ENCODE peak calls at places on chromosomes 4 and X, in eight cellular contexts. D is transverse colon, K is heart right ventricle, L is hepatocyte, X is right cardiac atrium, U is left ventricle myocardium inferior, B is PC-3, G is suprapubic skin. T is an unnamed sample.

GRCh38 chr4:107888237-107888636 is 43.1 kb upstream of the CYP2U1 start:
- DNase-seq in K (no peak), U (no peak), L (no peak), G (no peak), X (no peak), B (no peak), D (no peak), T (no peak)

GRCh38 chr4:164536829-164537228 is 217.1 kb upstream of the SMIM31 start:
- DNase-seq in B (peak), D (no peak), L (peak), X (no peak), U (no peak), K (no peak), G (no peak), T (no peak)

GRCh38 chr4:142549726-142550463 is 296.2 kb downstream of the INPP4B start:
- DNase-seq in U (no peak), B (peak), X (no peak), G (no peak), K (no peak), L (peak), D (no peak), T (no peak)

GRCh38 chrX:136779346-136779781 is 1.4 kb downstream of the ARHGEF6 start:
- DNase-seq in U (no peak), X (no peak), D (no peak), G (no peak), K (no peak), B (no peak), L (no peak), T (no peak)

GRCh38 chrX:153562546-153562945 is 36.4 kb downstream of the CCNQ start:
- DNase-seq in B (no peak), G (no peak), L (no peak), X (no peak), K (no peak), D (no peak), U (no peak), T (no peak)

GRCh38 chr4:2765832-2766526 is 9.8 kb upstream of the TNIP2 start:
- DNase-seq in B (no peak), G (no peak), L (no peak), U (no peak), K (no peak), X (no peak), D (no peak), T (no peak)

GRCh38 chrX:150542846-150543229 is 25.6 kb upstream of the MTM1 start:
- DNase-seq in B (no peak), L (no peak), X (no peak), K (no peak), G (no peak), U (no peak), D (no peak), T (no peak)

GRCh38 chr4:38920186-38920585 is 52.6 kb downstream of the FAM114A1 start:
- DNase-seq in K (no peak), D (no peak), X (no peak), L (no peak), U (no peak), B (no peak), G (no peak), T (no peak)

GRCh38 chrX:134752558-134752957 is 94.3 kb upstream of the PLAC1 start:
- DNase-seq in U (no peak), X (no peak), D (no peak), B (no peak), L (no peak), K (no peak), G (no peak), T (no peak)

GRCh38 chr4:88352062-88352461 is 26.6 kb upstream of the HERC6 start:
- DNase-seq in K (no peak), U (no peak), B (peak), G (no peak), D (no peak), L (no peak), X (no peak), T (no peak)

GRCh38 chr4:24380953-24381506 is 203.3 kb downstream of the DHX15 start:
- DNase-seq in X (no peak), D (no peak), L (no peak), G (no peak), U (no peak), K (no peak), B (no peak), T (no peak)

GRCh38 chr4:8534129-8534528 is 46.1 kb upstream of the GPR78 start:
- DNase-seq in B (peak), L (peak), U (no peak), K (no peak), X (no peak), D (peak), G (no peak), T (no peak)

GRCh38 chr4:185020293-185020808 is 2.1 kb downstream of the HELT start:
- DNase-seq in L (no peak), U (no peak), K (no peak), G (no peak), D (no peak), B (no peak), X (no peak), T (no peak)

GRCh38 chr4:151114338-151114737 is 14.9 kb downstream of the RPS3A start:
- DNase-seq in K (no peak), B (no peak), L (no peak), G (no peak), X (no peak), U (no peak), D (no peak), T (no peak)

GRCh38 chr4:87120411-87121162 is 99.8 kb downstream of the KLHL8 start:
- DNase-seq in K (peak), G (no peak), L (peak), B (peak), X (peak), D (peak), U (no peak), T (no peak)

GRCh38 chrX:149120459-149120858 is 384.6 kb downstream of the IDS start:
- DNase-seq in B (no peak), K (no peak), L (no peak), D (no peak), U (no peak), G (no peak), X (no peak), T (no peak)

GRCh38 chrX:17654116-17654515 is 83.2 kb upstream of the SCML1 start:
- DNase-seq in B (no peak), U (no peak), D (no peak), G (no peak), K (no peak), L (no peak), X (no peak), T (no peak)

GRCh38 chr4:143514432-143514831 is 930 bp downstream of the SMARCA5 start:
- DNase-seq in X (peak), L (peak), G (peak), K (peak), U (peak), B (peak), D (peak), T (peak)

GRCh38 chr4:114758066-114758465 is 159.5 kb downstream of the UGT8 start:
- DNase-seq in X (no peak), L (no peak), B (no peak), G (no peak), D (no peak), K (no peak), U (no peak), T (no peak)

GRCh38 chr4:141913928-141914327 is 277.5 kb downstream of the IL15 start:
- DNase-seq in D (no peak), U (no peak), X (no peak), K (no peak), G (no peak), L (no peak), B (no peak), T (no peak)

GRCh38 chrX:118974088-118974907 is at the start of gene LONRF3:
- DNase-seq in U (peak), G (peak), K (peak), X (peak), L (peak), B (peak), D (peak), T (peak)

GRCh38 chr4:151866266-151866918 is 105.6 kb upstream of the GATB start:
- DNase-seq in G (no peak), D (no peak), U (no peak), B (no peak), K (no peak), X (no peak), L (no peak), T (no peak)

GRCh38 chr4:117429061-117429460 is 343.7 kb upstream of the TRAM1L1 start:
- DNase-seq in U (no peak), D (no peak), L (no peak), K (no peak), G (no peak), B (no peak), X (no peak), T (no peak)

GRCh38 chrX:47175588-47175980 is 18.0 kb upstream of the UBA1 start:
- DNase-seq in L (no peak), D (no peak), K (no peak), G (no peak), X (no peak), B (no peak), U (no peak), T (no peak)

GRCh38 chr4:111641813-111642579 is 503.3 kb upstream of the FAM241A start:
- DNase-seq in U (no peak), D (peak), K (peak), L (peak), X (peak), G (no peak), B (peak), T (peak)

GRCh38 chr4:82865592-82865991 is 25.4 kb downstream of the SEC31A start:
- DNase-seq in G (no peak), U (no peak), B (peak), X (no peak), L (peak), D (no peak), K (no peak), T (no peak)

GRCh38 chr4:166527500-166527899 is 654.5 kb downstream of the TLL1 start:
- DNase-seq in U (no peak), K (no peak), L (no peak), G (no peak), B (peak), X (no peak), D (no peak), T (no peak)

GRCh38 chrX:129748265-129748664 is 9.5 kb downstream of the XPNPEP2 start:
- DNase-seq in G (no peak), B (no peak), X (no peak), K (no peak), L (no peak), U (no peak), D (no peak), T (no peak)

GRCh38 chr4:61273237-61273636 is 73.1 kb downstream of the ADGRL3 start:
- DNase-seq in X (no peak), B (no peak), D (no peak), U (no peak), K (no peak), L (peak), G (no peak), T (no peak)

GRCh38 chr4:2436301-2436700 is 17.5 kb downstream of the CFAP99 start:
- DNase-seq in X (no peak), K (no peak), B (no peak), L (no peak), D (no peak), G (no peak), U (no peak), T (peak)

GRCh38 chr4:5683566-5683965 is 24.8 kb downstream of the EVC2 start:
- DNase-seq in X (no peak), U (no peak), D (no peak), G (no peak), L (no peak), K (no peak), B (no peak), T (no peak)

GRCh38 chr4:55947912-55948725 is 626 bp upstream of the CEP135 start:
- DNase-seq in L (peak), X (no peak), D (no peak), U (no peak), G (no peak), K (no peak), B (peak), T (no peak)

GRCh38 chrX:8846271-8846670 is 45.1 kb upstream of the FAM9A start:
- DNase-seq in L (no peak), B (no peak), X (no peak), G (no peak), U (no peak), K (no peak), D (no peak), T (no peak)

GRCh38 chrX:100687128-100687527 is 43.1 kb downstream of the SRPX2 start:
- DNase-seq in G (no peak), K (no peak), U (no peak), D (no peak), X (no peak), B (no peak), L (no peak), T (no peak)

GRCh38 chr4:100162027-100162685 is 28.1 kb downstream of the DDIT4L start:
- DNase-seq in G (no peak), X (no peak), U (no peak), K (no peak), B (no peak), L (no peak), D (no peak), T (no peak)

GRCh38 chr4:25767877-25768475 is 94.8 kb downstream of the SEL1L3 start:
- DNase-seq in D (peak), B (peak), L (peak), K (peak), X (peak), G (no peak), U (peak), T (peak)

GRCh38 chrX:9912341-9912740 is 54.8 kb upstream of the CLDN34 start:
- DNase-seq in U (no peak), K (no peak), X (no peak), G (no peak), B (no peak), D (no peak), L (no peak), T (peak)

GRCh38 chrX:9907645-9908387 is 59.3 kb upstream of the CLDN34 start:
- DNase-seq in L (no peak), D (no peak), X (no peak), K (no peak), B (peak), U (no peak), G (no peak), T (no peak)

GRCh38 chrX:9909254-9909653 is 57.9 kb upstream of the CLDN34 start:
- DNase-seq in K (no peak), B (no peak), G (no peak), U (no peak), L (no peak), D (no peak), X (no peak), T (no peak)

GRCh38 chrX:9913041-9913440 is 54.1 kb upstream of the CLDN34 start:
- DNase-seq in L (peak), B (peak), K (no peak), G (no peak), D (no peak), X (no peak), U (no peak), T (no peak)

DNA sequence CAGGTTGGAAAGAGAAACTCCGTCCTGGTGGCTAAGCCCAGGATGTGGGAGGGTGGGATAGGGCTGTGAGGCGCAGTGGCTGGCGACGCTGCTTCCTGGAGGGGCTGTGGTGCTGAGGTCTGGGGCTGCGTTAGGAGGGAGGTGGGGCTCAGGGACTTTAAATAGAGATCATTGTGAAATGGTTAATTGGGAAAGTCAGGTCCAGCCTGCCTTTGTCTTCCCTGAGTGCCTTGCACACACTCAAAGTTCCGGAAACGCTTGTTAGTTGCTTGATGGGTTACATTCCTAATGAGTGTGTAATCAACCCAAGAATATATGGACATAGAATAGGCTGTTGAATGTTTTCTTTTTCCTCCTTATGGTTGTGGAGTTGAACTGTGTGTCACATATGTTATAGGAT is 55.7 kb upstream of the CLDN34 start:
- DNase-seq in U (no peak), D (no peak), B (peak), L (no peak), K (no peak), G (no peak), X (no peak), T (no peak)
- H3K27ac ChIP-seq in U (no peak), D (no peak), B (peak), L (no peak), K (no peak), G (peak), X (no peak), T (no peak)

GRCh38 chr4:76434901-76435688 is at the start of gene SHROOM3:
- DNase-seq in L (no peak), X (peak), D (no peak), K (no peak), B (peak), U (no peak), G (no peak), T (no peak)

GRCh38 chr4:76439491-76439890 is 4.5 kb downstream of the SHROOM3 start:
- DNase-seq in U (no peak), K (no peak), D (no peak), X (no peak), L (no peak), B (no peak), G (no peak), T (no peak)

GRCh38 chr4:76430519-76431388 is 4.3 kb upstream of the SHROOM3 start:
- DNase-seq in L (peak), G (no peak), U (no peak), D (no peak), K (no peak), B (peak), X (no peak), T (no peak)

GRCh38 chr4:76435689-76436176 is 704 bp downstream of the SHROOM3 start:
- DNase-seq in B (no peak), K (no peak), X (no peak), U (no peak), G (no peak), L (no peak), D (no peak), T (no peak)
- H3K27ac ChIP-seq in B (no peak), K (peak), X (peak), U (peak), G (peak), L (peak), D (peak), T (no peak)

DNA sequence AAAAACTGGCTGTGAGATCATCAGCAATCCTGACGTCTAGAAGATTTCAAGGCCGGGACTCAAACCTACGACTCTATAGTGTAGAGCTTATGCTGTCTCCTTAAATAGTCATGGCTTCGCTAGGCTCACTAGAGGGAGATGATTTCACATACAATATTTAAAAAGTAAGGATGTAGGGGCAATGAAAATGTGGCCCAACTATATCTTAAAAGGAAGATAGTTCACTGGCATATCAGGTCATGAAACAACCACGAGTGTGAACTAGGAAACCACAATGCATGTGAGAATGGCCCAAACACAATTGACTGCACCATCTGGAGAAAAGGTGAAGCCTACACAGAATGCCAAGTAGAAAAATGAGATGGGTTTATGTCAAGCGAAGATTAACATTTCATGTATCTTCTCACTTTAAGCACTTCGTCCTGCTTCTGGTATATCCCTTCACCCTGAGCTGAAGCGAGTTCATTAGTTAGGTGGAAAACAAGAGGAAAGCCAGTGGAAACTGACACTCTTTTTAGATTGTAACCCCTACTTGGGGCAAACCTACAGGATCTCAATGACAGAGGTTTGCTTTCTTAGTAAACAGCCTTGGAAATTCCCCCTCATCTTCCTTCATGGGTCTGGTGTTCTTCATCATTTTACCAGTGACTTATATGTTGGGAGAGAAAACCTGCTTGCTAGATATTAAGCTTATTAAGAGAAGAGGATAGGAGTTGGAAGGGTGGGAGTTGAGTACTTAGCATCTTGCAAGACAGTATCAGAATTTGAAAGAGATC is 17.4 kb downstream of the FAM9C start:
- DNase-seq in X (no peak), U (no peak), D (no peak), B (no peak), L (no peak), G (no peak), K (no peak), T (no peak)
- H3K27ac ChIP-seq in X (no peak), U (peak), D (no peak), B (no peak), L (no peak), G (no peak), K (no peak), T (no peak)

GRCh38 chrX:13933851-13934250 is 95.8 kb downstream of the GEMIN8 start:
- DNase-seq in U (no peak), L (no peak), X (no peak), B (peak), K (no peak), G (no peak), D (no peak), T (no peak)
- H3K27ac ChIP-seq in U (no peak), L (no peak), X (no peak), B (peak), K (no peak), G (no peak), D (no peak), T (peak)

DNA sequence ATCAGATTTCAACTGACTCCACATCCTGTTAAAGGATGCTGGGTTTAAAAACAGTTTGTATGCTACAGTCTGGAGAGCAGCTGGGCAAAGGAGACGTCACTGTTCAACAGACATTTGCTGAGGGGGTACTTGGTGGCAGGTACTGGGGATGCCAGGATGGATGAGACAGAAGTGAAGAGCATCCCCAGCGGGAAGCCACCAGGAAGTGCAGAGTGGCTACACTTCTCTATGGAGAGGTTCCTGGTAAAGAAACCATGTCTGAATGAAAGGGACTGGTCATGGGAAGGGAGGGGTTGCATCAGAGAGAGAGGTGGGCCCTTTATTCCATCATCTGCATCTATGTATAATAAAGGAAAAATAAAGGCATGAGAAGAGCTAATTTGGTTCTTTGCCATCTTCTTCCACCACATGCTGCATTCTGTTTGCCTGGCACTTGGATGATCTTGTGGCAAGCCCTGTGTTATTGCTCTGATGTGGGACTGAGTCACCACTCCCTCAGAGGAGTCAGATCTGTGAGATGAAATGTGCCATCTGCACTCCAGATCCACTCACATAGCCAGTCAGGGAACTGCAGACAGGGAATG is 144.9 kb downstream of the SOWAHB start:
- DNase-seq in U (no peak), G (no peak), B (peak), K (no peak), L (peak), D (no peak), X (peak), T (no peak)
- H3K27ac ChIP-seq in U (peak), G (no peak), B (peak), K (peak), L (peak), D (peak), X (peak), T (no peak)

GRCh38 chr4:186759990-186760389 is 36.3 kb upstream of the FAT1 start:
- DNase-seq in X (no peak), L (no peak), G (no peak), U (no peak), D (no peak), B (no peak), K (no peak), T (no peak)

GRCh38 chr4:186761281-186761897 is 37.7 kb upstream of the FAT1 start:
- DNase-seq in B (no peak), D (no peak), G (no peak), K (no peak), L (no peak), X (no peak), U (no peak), T (no peak)

GRCh38 chr4:186762361-186762760 is 38.7 kb upstream of the FAT1 start:
- DNase-seq in D (no peak), K (no peak), X (no peak), U (no peak), B (no peak), G (no peak), L (no peak), T (no peak)

GRCh38 chr4:186758929-186759682 is 35.5 kb upstream of the FAT1 start:
- DNase-seq in L (no peak), D (no peak), G (no peak), X (no peak), U (no peak), K (no peak), B (no peak), T (no peak)

GRCh38 chr4:186760576-186760975 is 36.9 kb upstream of the FAT1 start:
- DNase-seq in G (no peak), U (no peak), B (peak), D (no peak), K (no peak), L (no peak), X (no peak), T (no peak)
- H3K27ac ChIP-seq in G (no peak), U (no peak), B (peak), D (no peak), K (no peak), L (no peak), X (no peak), T (no peak)

GRCh38 chr4:42644897-42645296 is 12.0 kb downstream of the ATP8A1 start:
- DNase-seq in G (no peak), X (no peak), K (no peak), B (no peak), D (no peak), U (no peak), L (no peak), T (no peak)
- H3K27ac ChIP-seq in G (no peak), X (no peak), K (no peak), B (no peak), D (no peak), U (peak), L (no peak), T (no peak)

GRCh38 chr4:145930592-145930991 is 8.0 kb downstream of the ZNF827 start:
- DNase-seq in G (no peak), K (peak), U (peak), X (no peak), L (no peak), D (no peak), B (no peak), T (no peak)
- H3K27ac ChIP-seq in G (no peak), K (peak), U (peak), X (no peak), L (no peak), D (no peak), B (no peak), T (no peak)